ENCODE peak calls at places on chromosomes 6 and 20, in five cellular contexts. One of them, this sample, is unnamed.

GRCh38 chr6:47116616-47117015 is 74.5 kb upstream of the ADGRF1 start:
- DNase-seq in breast epithelium: no peak
- DNase-seq in right cardiac atrium: no peak
- DNase-seq in IMR-90: no peak
- DNase-seq in tibial artery: no peak
- DNase-seq in this sample: no peak

GRCh38 chr20:3312940-3313656 is 74.1 kb upstream of the SLC4A11 start:
- DNase-seq in breast epithelium: peak
- DNase-seq in right cardiac atrium: no peak
- DNase-seq in IMR-90: peak
- DNase-seq in tibial artery: peak
- DNase-seq in this sample: peak

GRCh38 chr6:117432273-117432672 is 6.5 kb upstream of the ROS1 start:
- DNase-seq in breast epithelium: no peak
- DNase-seq in right cardiac atrium: no peak
- DNase-seq in IMR-90: no peak
- DNase-seq in tibial artery: no peak
- DNase-seq in this sample: no peak

GRCh38 chr6:37478827-37479226 is 20.9 kb downstream of the CCDC167 start:
- DNase-seq in breast epithelium: no peak
- DNase-seq in right cardiac atrium: no peak
- DNase-seq in IMR-90: no peak
- DNase-seq in tibial artery: no peak
- DNase-seq in this sample: no peak

GRCh38 chr6:83615025-83615999 is 93.6 kb downstream of the SNAP91 start:
- DNase-seq in breast epithelium: no peak
- DNase-seq in right cardiac atrium: no peak
- DNase-seq in IMR-90: peak
- DNase-seq in tibial artery: no peak
- DNase-seq in this sample: peak

GRCh38 chr6:119497988-119498727 is 148.6 kb upstream of the MAN1A1 start:
- DNase-seq in breast epithelium: no peak
- DNase-seq in right cardiac atrium: no peak
- DNase-seq in IMR-90: no peak
- DNase-seq in tibial artery: no peak
- DNase-seq in this sample: no peak

GRCh38 chr6:34926655-34927054 is 37.6 kb downstream of the ANKS1A start:
- DNase-seq in breast epithelium: no peak
- DNase-seq in right cardiac atrium: no peak
- DNase-seq in IMR-90: peak
- DNase-seq in tibial artery: no peak
- DNase-seq in this sample: peak

GRCh38 chr20:38040276-38040675 is 6.7 kb downstream of the RPRD1B start:
- DNase-seq in breast epithelium: no peak
- DNase-seq in right cardiac atrium: no peak
- DNase-seq in IMR-90: no peak
- DNase-seq in tibial artery: no peak
- DNase-seq in this sample: no peak

GRCh38 chr20:6906871-6907270 is 139.4 kb downstream of the BMP2 start:
- DNase-seq in breast epithelium: no peak
- DNase-seq in right cardiac atrium: no peak
- DNase-seq in IMR-90: no peak
- DNase-seq in tibial artery: no peak
- DNase-seq in this sample: no peak
- H3K4me3 ChIP-seq in breast epithelium: no peak
- H3K4me3 ChIP-seq in right cardiac atrium: no peak
- H3K4me3 ChIP-seq in IMR-90: no peak
- H3K4me3 ChIP-seq in tibial artery: no peak
- H3K4me3 ChIP-seq in this sample: no peak

DNA sequence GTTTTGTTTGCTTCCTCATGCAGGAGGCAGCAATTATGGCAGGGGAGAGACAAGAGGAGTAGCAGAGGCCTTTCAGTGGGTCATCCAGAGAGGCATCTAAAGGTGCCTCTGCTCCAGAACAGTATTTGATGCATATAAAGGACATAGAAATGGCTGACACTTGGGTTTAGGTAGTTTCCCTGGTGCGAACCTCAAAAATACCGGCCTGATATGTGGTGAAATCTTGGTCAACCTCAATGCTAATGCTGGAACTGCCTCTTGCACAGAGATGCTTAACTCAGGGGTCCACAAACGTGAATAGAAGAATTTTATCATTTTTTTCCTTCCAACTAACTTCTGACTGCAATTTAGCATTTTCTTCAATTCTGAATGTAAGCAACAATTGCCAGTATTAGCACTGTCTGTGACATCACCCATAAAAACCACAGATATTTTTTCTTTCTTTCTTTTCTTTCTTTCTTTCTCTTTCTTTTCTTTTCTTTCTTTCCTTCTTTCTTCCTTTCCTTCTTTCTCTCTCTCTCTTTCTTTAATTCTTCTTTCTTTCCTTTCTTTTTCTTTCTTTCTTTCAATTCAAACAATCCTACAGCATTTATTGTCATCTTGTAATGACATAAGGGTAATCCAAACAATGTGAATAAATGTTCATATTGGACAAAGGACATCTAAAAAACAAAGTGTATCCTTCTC is 180.0 kb upstream of the UST start:
- DNase-seq in breast epithelium: no peak
- DNase-seq in right cardiac atrium: no peak
- DNase-seq in IMR-90: no peak
- DNase-seq in tibial artery: no peak
- DNase-seq in this sample: no peak
- H3K4me3 ChIP-seq in breast epithelium: no peak
- H3K4me3 ChIP-seq in right cardiac atrium: no peak
- H3K4me3 ChIP-seq in IMR-90: no peak
- H3K4me3 ChIP-seq in tibial artery: no peak
- H3K4me3 ChIP-seq in this sample: no peak

DNA sequence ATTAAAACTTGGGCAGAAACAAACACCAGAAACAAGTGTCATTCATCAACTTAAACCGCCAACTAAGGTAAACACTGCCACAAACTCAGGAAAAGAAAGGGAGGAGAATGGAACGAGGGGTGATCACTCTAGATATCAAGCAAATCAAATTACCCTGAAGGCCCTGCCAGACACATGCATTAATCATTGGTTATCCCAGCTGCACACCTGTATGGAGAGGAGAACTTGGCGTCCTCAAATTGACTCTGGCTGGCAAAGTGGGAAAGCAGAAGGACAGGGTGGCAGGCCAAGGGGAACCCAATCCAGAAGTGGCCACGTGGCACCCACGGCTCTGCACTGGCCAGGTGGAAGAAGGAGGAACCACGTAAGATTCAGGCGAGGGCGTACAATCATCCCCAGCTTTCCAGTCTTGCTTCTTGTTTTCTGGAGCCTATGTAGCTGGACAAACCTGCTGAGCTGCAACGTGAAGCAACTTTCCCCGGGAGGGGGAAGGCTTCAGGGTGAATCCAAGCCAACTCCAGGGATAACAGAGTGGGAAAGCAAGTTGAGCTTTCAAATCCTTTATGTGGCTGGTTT is 156.2 kb upstream of the JARID2 start:
- DNase-seq in breast epithelium: peak
- DNase-seq in right cardiac atrium: no peak
- DNase-seq in IMR-90: no peak
- DNase-seq in tibial artery: no peak
- DNase-seq in this sample: no peak
- H3K4me3 ChIP-seq in breast epithelium: peak
- H3K4me3 ChIP-seq in right cardiac atrium: no peak
- H3K4me3 ChIP-seq in IMR-90: no peak
- H3K4me3 ChIP-seq in tibial artery: no peak
- H3K4me3 ChIP-seq in this sample: no peak

DNA sequence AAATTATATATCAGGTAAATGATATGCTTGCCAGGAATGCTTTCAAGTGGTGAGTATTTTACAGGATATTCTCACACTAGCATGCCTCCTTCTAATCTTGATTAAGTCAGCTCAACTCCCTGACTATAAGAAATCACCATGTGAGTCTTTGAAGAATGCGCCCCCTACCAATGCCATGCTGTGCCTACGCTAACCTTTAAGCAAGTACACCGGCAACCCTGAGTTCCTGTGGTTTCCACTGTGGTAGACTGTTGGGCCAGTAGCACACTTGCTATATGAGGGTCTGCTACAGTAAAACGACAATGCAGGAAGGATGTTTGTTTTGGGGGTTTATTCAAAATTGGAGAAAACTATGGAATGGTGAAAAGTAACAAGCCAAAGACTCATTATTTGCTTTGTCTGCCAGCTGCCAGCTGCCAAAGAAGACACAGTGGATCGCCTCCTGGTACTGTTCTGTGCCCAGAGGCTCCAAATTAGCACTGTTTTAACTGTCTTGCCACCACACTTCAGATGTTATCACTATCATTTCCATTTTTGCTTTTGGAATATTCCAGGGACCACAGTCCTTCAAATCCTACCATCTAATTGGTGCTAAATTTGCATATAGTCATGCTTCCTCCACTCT is 333.5 kb downstream of the RNGTT start:
- DNase-seq in breast epithelium: no peak
- DNase-seq in right cardiac atrium: no peak
- DNase-seq in IMR-90: no peak
- DNase-seq in tibial artery: no peak
- DNase-seq in this sample: peak
- H3K4me3 ChIP-seq in breast epithelium: no peak
- H3K4me3 ChIP-seq in right cardiac atrium: no peak
- H3K4me3 ChIP-seq in IMR-90: no peak
- H3K4me3 ChIP-seq in tibial artery: no peak
- H3K4me3 ChIP-seq in this sample: no peak

GRCh38 chr6:13012271-13012670 is 295.7 kb downstream of the PHACTR1 start:
- DNase-seq in breast epithelium: no peak
- DNase-seq in right cardiac atrium: no peak
- DNase-seq in IMR-90: no peak
- DNase-seq in tibial artery: no peak
- DNase-seq in this sample: no peak

GRCh38 chr6:13014551-13015378 is 298.2 kb downstream of the PHACTR1 start:
- DNase-seq in breast epithelium: no peak
- DNase-seq in right cardiac atrium: peak
- DNase-seq in IMR-90: no peak
- DNase-seq in tibial artery: no peak
- DNase-seq in this sample: no peak

GRCh38 chr6:13013681-13014550 is 297.3 kb downstream of the PHACTR1 start:
- DNase-seq in breast epithelium: no peak
- DNase-seq in right cardiac atrium: peak
- DNase-seq in IMR-90: no peak
- DNase-seq in tibial artery: no peak
- DNase-seq in this sample: peak

GRCh38 chr6:13011612-13012146 is 295.1 kb downstream of the PHACTR1 start:
- DNase-seq in breast epithelium: no peak
- DNase-seq in right cardiac atrium: no peak
- DNase-seq in IMR-90: no peak
- DNase-seq in tibial artery: no peak
- DNase-seq in this sample: no peak

GRCh38 chr6:13012977-13013680 is 296.6 kb downstream of the PHACTR1 start:
- DNase-seq in breast epithelium: no peak
- DNase-seq in right cardiac atrium: peak
- DNase-seq in IMR-90: no peak
- DNase-seq in tibial artery: no peak
- DNase-seq in this sample: peak
- H3K4me3 ChIP-seq in breast epithelium: peak
- H3K4me3 ChIP-seq in right cardiac atrium: peak
- H3K4me3 ChIP-seq in IMR-90: no peak
- H3K4me3 ChIP-seq in tibial artery: peak
- H3K4me3 ChIP-seq in this sample: peak

GRCh38 chr6:142675517-142675916 is 269.5 kb downstream of the HIVEP2 start:
- DNase-seq in breast epithelium: no peak
- DNase-seq in right cardiac atrium: peak
- DNase-seq in IMR-90: no peak
- DNase-seq in tibial artery: no peak
- DNase-seq in this sample: no peak
- H3K4me3 ChIP-seq in breast epithelium: no peak
- H3K4me3 ChIP-seq in right cardiac atrium: no peak
- H3K4me3 ChIP-seq in IMR-90: no peak
- H3K4me3 ChIP-seq in tibial artery: no peak
- H3K4me3 ChIP-seq in this sample: no peak

GRCh38 chr6:167797079-167797870 is 29.4 kb upstream of the AFDN start:
- DNase-seq in breast epithelium: no peak
- DNase-seq in right cardiac atrium: no peak
- DNase-seq in IMR-90: no peak
- DNase-seq in tibial artery: no peak
- DNase-seq in this sample: no peak
- H3K4me3 ChIP-seq in breast epithelium: peak
- H3K4me3 ChIP-seq in right cardiac atrium: no peak
- H3K4me3 ChIP-seq in IMR-90: no peak
- H3K4me3 ChIP-seq in tibial artery: peak
- H3K4me3 ChIP-seq in this sample: no peak

DNA sequence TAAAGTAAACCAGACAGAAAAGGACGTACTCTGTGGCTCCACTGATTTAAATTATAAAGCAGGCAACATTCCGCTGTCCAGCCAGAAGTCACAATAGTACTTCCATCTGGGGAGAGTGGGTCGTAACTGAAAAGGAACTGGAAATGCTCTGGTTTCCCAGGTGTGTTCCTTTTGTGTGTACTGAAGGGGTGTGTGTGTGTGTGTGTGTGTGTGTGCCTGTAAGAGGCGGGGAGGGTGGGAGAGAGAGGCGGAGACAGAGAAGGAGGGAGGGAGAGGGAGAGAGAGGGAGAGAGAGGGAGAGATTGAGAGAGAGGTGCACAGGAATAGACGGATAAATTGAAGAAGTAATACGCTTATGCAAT is 178.4 kb upstream of the ZNF184 start:
- DNase-seq in breast epithelium: no peak
- DNase-seq in right cardiac atrium: no peak
- DNase-seq in IMR-90: no peak
- DNase-seq in tibial artery: no peak
- DNase-seq in this sample: no peak
- H3K4me3 ChIP-seq in breast epithelium: no peak
- H3K4me3 ChIP-seq in right cardiac atrium: no peak
- H3K4me3 ChIP-seq in IMR-90: no peak
- H3K4me3 ChIP-seq in tibial artery: no peak
- H3K4me3 ChIP-seq in this sample: no peak

GRCh38 chr6:142381845-142382378 is 80.1 kb downstream of the ADGRG6 start:
- DNase-seq in breast epithelium: no peak
- DNase-seq in right cardiac atrium: no peak
- DNase-seq in IMR-90: peak
- DNase-seq in tibial artery: no peak
- DNase-seq in this sample: peak
- H3K4me3 ChIP-seq in breast epithelium: no peak
- H3K4me3 ChIP-seq in right cardiac atrium: no peak
- H3K4me3 ChIP-seq in IMR-90: no peak
- H3K4me3 ChIP-seq in tibial artery: no peak
- H3K4me3 ChIP-seq in this sample: no peak